ENCODE peak calls at places on chromosomes 2 and 18, in four cellular contexts. F is uterus, T is left lung, G is GM06990. C is an unnamed sample.
A peak's percentile ranks its signal among the peaks of the same experiment; 100 is the strongest.

GRCh38 chr2:14678754-14679153 is 46.2 kb downstream of the LRATD1 start:
- DNase-seq in F (no peak), T (no peak), G (no peak), C (no peak)

GRCh38 chr2:239262484-239263230 is 138.2 kb downstream of the HDAC4 start:
- DNase-seq in F (no peak), T (no peak), G (no peak), C (no peak)

GRCh38 chr2:105515581-105516415 is 116.9 kb upstream of the FHL2 start:
- DNase-seq in F (no peak), T (peak; percentile 82), G (no peak), C (no peak)

GRCh38 chr2:218168016-218168415 is 1.3 kb upstream of the CXCR1 start:
- DNase-seq in F (no peak), T (no peak), G (no peak), C (no peak)

GRCh38 chr2:218569038-218569431 is 396 bp downstream of the CNOT9 start:
- DNase-seq in F (peak; percentile 32), T (peak; percentile 44), G (no peak), C (peak; percentile 32)

GRCh38 chr2:126656311-126657145 is 570 bp downstream of the GYPC start:
- DNase-seq in F (peak; percentile 32), T (no peak), G (peak; percentile 61), C (no peak)

GRCh38 chr2:99524056-99524455 is 34.2 kb upstream of the REV1 start:
- DNase-seq in F (no peak), T (no peak), G (no peak), C (no peak)

GRCh38 chr2:240960963-240961876 is 37.2 kb upstream of the SNED1 start:
- DNase-seq in F (no peak), T (peak; percentile 34), G (no peak), C (no peak)

GRCh38 chr2:227115761-227116160 is 48.2 kb downstream of the COL4A4 start:
- DNase-seq in F (no peak), T (no peak), G (no peak), C (no peak)

GRCh38 chr2:190648289-190649034 is 421 bp upstream of the NAB1 start:
- DNase-seq in F (peak; percentile 93), T (peak; percentile 91), G (peak; percentile 86), C (no peak)

GRCh38 chr18:22165049-22165602 is 4.3 kb upstream of the GATA6 start:
- DNase-seq in F (no peak), T (no peak), G (no peak), C (no peak)

GRCh38 chr2:145692971-145693478 is 1173.1 kb upstream of the ZEB2 start:
- DNase-seq in F (no peak), T (peak; percentile 35), G (peak; percentile 39), C (peak; percentile 93)

GRCh38 chr2:205909194-205909572 is 176.8 kb downstream of the INO80D start:
- DNase-seq in F (no peak), T (no peak), G (no peak), C (no peak)
- H3K4me3 ChIP-seq in F (no peak overlapping the region), T (no peak overlapping the region), G (no peak overlapping the region), C (no peak overlapping the region)

GRCh38 chr18:23237524-23238151 is 102.4 kb downstream of the CABLES1 start:
- DNase-seq in F (peak; percentile 77), T (peak; percentile 73), G (peak; percentile 81), C (no peak)
- TF ChIP-seq CTCF in F (peak; percentile 54), T (no peak), G (peak; percentile 60), C (peak; percentile 49)

GRCh38 chr2:15939556-15939853 is 845 bp upstream of the MYCN start:
- DNase-seq in F (no peak), T (peak; percentile 59), G (no peak), C (no peak)

GRCh38 chr2:15937882-15938802 is 2.2 kb upstream of the MYCN start:
- DNase-seq in F (no peak), T (no peak), G (no peak), C (no peak)

GRCh38 chr2:15939854-15940660 is at the start of gene MYCN:
- DNase-seq in F (peak; percentile 40), T (no peak), G (peak; percentile 57), C (no peak)

GRCh38 chr2:15937105-15937881 is 3.1 kb upstream of the MYCN start:
- DNase-seq in F (no peak), T (no peak), G (no peak), C (no peak)

GRCh38 chr2:15938803-15939555 is 1.4 kb upstream of the MYCN start:
- DNase-seq in F (no peak), T (no peak), G (no peak), C (no peak)
- H3K4me3 ChIP-seq in F (no peak overlapping the region), T (no peak overlapping the region), G (no peak overlapping the region), C (peak overlapping the region; percentile 47)

GRCh38 chr2:26521913-26522180 is 43.9 kb upstream of the OTOF start:
- DNase-seq in F (no peak), T (peak; percentile 9), G (no peak), C (no peak)

GRCh38 chr2:26519396-26519991 is 41.6 kb upstream of the OTOF start:
- DNase-seq in F (no peak), T (no peak), G (no peak), C (no peak)

GRCh38 chr2:26522325-26523120 is 44.6 kb upstream of the OTOF start:
- DNase-seq in F (no peak), T (peak; percentile 11), G (no peak), C (no peak)

GRCh38 chr2:26520065-26520464 is 42.1 kb upstream of the OTOF start:
- DNase-seq in F (no peak), T (no peak), G (no peak), C (no peak)

DNA sequence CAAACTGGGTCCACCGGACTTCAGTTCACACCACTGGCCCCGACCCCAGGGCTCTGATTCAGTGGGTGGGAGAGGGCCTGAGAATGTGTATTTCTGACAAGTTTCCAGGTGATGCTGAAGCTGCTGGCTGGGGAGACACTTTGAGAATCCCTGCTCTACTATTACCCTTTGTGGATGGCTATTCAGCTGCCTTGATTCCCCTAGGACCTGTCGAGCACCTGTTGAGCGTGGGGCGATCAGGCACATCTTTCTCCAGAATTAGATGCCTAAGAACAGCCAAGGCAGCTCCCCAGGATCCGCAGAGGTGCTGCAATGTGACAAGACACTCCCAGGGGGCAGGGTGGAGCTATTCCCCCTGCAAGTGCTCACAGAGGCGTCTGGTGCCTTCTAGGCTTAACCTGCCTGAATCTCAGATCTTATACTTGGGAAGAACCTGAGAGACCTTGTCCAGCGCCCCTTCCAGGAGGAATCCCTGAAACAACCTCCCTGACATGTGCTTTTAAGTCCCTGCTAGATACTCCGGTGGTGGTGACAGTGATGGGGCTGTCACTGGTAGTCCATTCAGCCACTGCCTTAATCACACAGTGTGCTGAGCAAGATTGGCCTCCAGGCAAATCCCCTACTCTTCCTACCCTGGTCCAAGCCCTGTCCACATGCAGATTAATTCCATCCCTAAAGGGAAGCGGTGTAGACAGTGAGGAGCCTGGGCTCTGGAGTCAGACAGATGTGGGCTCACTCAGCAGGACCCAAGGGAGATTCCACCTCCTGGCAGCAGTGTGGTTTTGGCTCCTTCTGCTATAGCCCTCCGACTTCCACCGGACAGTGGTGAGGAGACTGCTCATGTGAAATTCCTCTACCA is 43.4 kb upstream of the OTOF start:
- DNase-seq in F (no peak), T (peak; percentile 15), G (no peak), C (no peak)
- TF ChIP-seq CTCF in F (no peak), T (no peak), G (peak; percentile 56), C (peak; percentile 60)

DNA sequence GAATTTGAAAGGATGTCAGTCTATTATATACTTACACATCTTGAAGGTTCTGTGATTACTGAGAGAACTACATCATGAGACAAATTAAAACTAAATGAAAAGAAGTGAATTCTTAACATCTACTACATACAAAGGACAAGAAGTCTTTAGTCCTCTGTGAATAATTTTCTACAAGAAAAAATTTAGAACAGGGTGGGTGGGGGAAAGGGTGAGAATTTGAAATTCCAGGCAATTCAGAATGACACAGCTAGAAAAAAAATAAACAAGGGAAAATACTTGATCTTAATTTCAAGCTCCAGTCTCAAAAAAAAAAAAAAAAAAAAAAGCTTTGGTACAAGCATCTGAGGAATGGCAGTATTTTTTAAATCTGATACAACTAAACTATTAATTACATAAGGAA is 15.5 kb downstream of the CUL3 start:
- DNase-seq in F (no peak), T (no peak), G (no peak), C (no peak)
- H3K4me3 ChIP-seq in F (no peak overlapping the region), T (no peak overlapping the region), G (no peak overlapping the region), C (no peak overlapping the region)

GRCh38 chr2:134216152-134216829 is 37.6 kb upstream of the MGAT5 start:
- DNase-seq in F (no peak), T (no peak), G (no peak), C (no peak)
- TF ChIP-seq CTCF in F (no peak), T (no peak), G (no peak), C (no peak)

GRCh38 chr2:71682341-71682740 is 229.0 kb downstream of the DYSF start:
- DNase-seq in F (no peak), T (peak; percentile 19), G (no peak), C (no peak)
- H3K4me3 ChIP-seq in F (no peak overlapping the region), T (no peak overlapping the region), G (no peak overlapping the region), C (no peak overlapping the region)

GRCh38 chr2:151891566-151892194 is 63.5 kb upstream of the ARL5A start:
- DNase-seq in F (no peak), T (no peak), G (no peak), C (no peak)
- TF ChIP-seq CTCF in F (no peak), T (no peak), G (no peak), C (peak; percentile 27)

DNA sequence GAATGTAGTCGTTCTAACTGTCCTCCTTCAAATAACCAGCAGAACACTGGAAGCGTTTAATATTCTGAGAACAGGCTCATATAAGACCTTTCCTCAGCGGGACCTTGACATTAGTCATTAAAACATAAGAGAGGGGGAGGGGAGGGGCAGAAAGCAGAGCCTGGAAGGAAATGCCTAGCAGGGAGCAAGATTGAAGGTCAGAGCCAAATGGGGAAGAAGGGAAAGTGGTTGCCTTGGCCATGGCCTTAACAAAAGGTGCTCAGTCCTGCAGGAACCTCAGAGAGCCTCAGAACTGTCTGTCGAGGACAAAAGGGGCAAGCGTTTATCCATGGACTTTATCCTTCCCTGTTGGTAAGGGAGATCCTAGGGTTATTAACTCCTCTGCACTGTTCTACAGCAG is 851 bp upstream of the PLA2R1 start:
- DNase-seq in F (no peak), T (no peak), G (no peak), C (no peak)
- H3K4me3 ChIP-seq in F (peak overlapping the region; percentile 68), T (no peak overlapping the region), G (no peak overlapping the region), C (peak overlapping the region; percentile 79)

GRCh38 chr18:48698707-48699106 is 159.9 kb downstream of the CTIF start:
- DNase-seq in F (no peak), T (no peak), G (no peak), C (no peak)
- TF ChIP-seq CTCF in F (no peak), T (no peak), G (no peak), C (no peak)

C was measured in epithelial cell of proximal tubule.